ENCODE peak calls at places on chromosome 1, in nine cellular contexts. P is GM12891; N is progenitor cell of endocrine pancreas; V is NCI-H1417; E is smooth muscle cell of the brain vasculature; F is activated CD4-positive, alpha-beta T cell treated with anti-CD3 and anti-CD28 coated beads, Interleukin-2, amount 50 U/mL, for 48 hours; K is iPS-NIHi11; Q is NCI-H2029 treated with DMSO at 0.1 percent for 48 hours; T is NCI-H1092 treated with DMSO at 0.1 percent for 48 hours. X is an unnamed sample.

GRCh38 chr1:115828101-115829022 is 12.6 kb downstream of the NHLH2 start:
- DNase-seq in P (no peak), N (peak), V (peak), E (no peak), F (no peak), K (peak), Q (no peak), T (no peak), X (peak)

GRCh38 chr1:175536921-175537320 is 206.5 kb downstream of the TNR start:
- DNase-seq in P (no peak), N (no peak), V (peak), E (no peak), F (no peak), K (no peak), Q (no peak), T (no peak), X (no peak)

GRCh38 chr1:151838491-151839412 is 868 bp downstream of the C2CD4D start:
- DNase-seq in P (no peak), N (no peak), V (no peak), E (no peak), F (no peak), K (peak), Q (no peak), T (no peak), X (no peak)

GRCh38 chr1:105386489-105386888 is 1636.8 kb downstream of the AMY1C start:
- DNase-seq in P (no peak), N (no peak), V (peak), E (no peak), F (no peak), K (no peak), Q (no peak), T (peak), X (no peak)

GRCh38 chr1:113146242-113147072 is 73.5 kb downstream of the LRIG2 start:
- DNase-seq in P (no peak), N (no peak), V (no peak), E (no peak), F (peak), K (no peak), Q (no peak), T (no peak), X (peak)

GRCh38 chr1:218297867-218298266 is 12.8 kb downstream of the RRP15 start:
- DNase-seq in P (no peak), N (no peak), V (no peak), E (no peak), F (no peak), K (no peak), Q (no peak), T (no peak), X (no peak)

GRCh38 chr1:214317300-214317699 is 36.3 kb downstream of the SMYD2 start:
- DNase-seq in P (no peak), N (no peak), V (no peak), E (no peak), F (no peak), K (peak), Q (no peak), T (no peak), X (no peak)

GRCh38 chr1:150192012-150192411 is 42.3 kb downstream of the PLEKHO1 start:
- DNase-seq in P (no peak), N (no peak), V (no peak), E (no peak), F (no peak), K (no peak), Q (no peak), T (no peak), X (no peak)

GRCh38 chr1:3530931-3531818 is 76.7 kb downstream of the ARHGEF16 start:
- DNase-seq in P (peak), N (peak), V (peak), E (no peak), F (peak), K (peak), Q (no peak), T (no peak), X (peak)

GRCh38 chr1:48082271-48082925 is 85.2 kb upstream of the TRABD2B start:
- DNase-seq in P (no peak), N (no peak), V (peak), E (no peak), F (no peak), K (no peak), Q (peak), T (no peak), X (no peak)

GRCh38 chr1:112501810-112502641 is 6.7 kb upstream of the WNT2B start:
- DNase-seq in P (peak), N (peak), V (peak), E (no peak), F (peak), K (peak), Q (no peak), T (peak), X (peak)

GRCh38 chr1:194225781-194226180 is 1039.4 kb upstream of the B3GALT2 start:
- DNase-seq in P (no peak), N (no peak), V (no peak), E (no peak), F (no peak), K (no peak), Q (no peak), T (no peak), X (peak)

GRCh38 chr1:145690587-145691558 is 16.3 kb downstream of the PDZK1 start:
- DNase-seq in P (peak), N (no peak), V (no peak), E (peak), F (peak), K (no peak), Q (no peak), T (no peak), X (peak)

GRCh38 chr1:150621497-150622113 is 7.8 kb downstream of the ENSA start:
- DNase-seq in P (no peak), N (no peak), V (peak), E (no peak), F (peak), K (peak), Q (no peak), T (peak), X (peak)

GRCh38 chr1:230125633-230126528 is 58.8 kb downstream of the GALNT2 start:
- DNase-seq in P (no peak), N (no peak), V (no peak), E (no peak), F (peak), K (no peak), Q (no peak), T (no peak), X (no peak)

GRCh38 chr1:245216356-245217110 is 61.7 kb downstream of the KIF26B start:
- DNase-seq in P (no peak), N (no peak), V (peak), E (no peak), F (no peak), K (peak), Q (no peak), T (no peak), X (no peak)

GRCh38 chr1:3432306-3432705 is 22.2 kb upstream of the ARHGEF16 start:
- DNase-seq in P (no peak), N (no peak), V (no peak), E (no peak), F (no peak), K (no peak), Q (no peak), T (no peak), X (no peak)

GRCh38 chr1:207032528-207033017 is at the start of gene C1orf116:
- DNase-seq in P (no peak), N (peak), V (peak), E (no peak), F (no peak), K (peak), Q (peak), T (no peak), X (no peak)

GRCh38 chr1:143691400-143691891 is 280.3 kb downstream of the FAM72C start:
- DNase-seq in P (no peak), N (no peak), V (no peak), E (no peak), F (no peak), K (no peak), Q (no peak), T (no peak), X (no peak)

GRCh38 chr1:234533975-234534876 is 55.2 kb upstream of the TARBP1 start:
- DNase-seq in P (no peak), N (no peak), V (peak), E (peak), F (no peak), K (no peak), Q (no peak), T (peak), X (no peak)

X was measured in NB4.